ENCODE peak calls at places on chromosomes 13 and 19, in four cellular contexts. I is NCI-H187 treated with DMSO at 0.1 percent for 48 hours, M is nucleus accumbens, Z is T-helper 2 cell. F is an unnamed sample.

GRCh38 chr13:109698779-109699178 is 87.6 kb downstream of the IRS2 start:
- DNase-seq in I (no peak), M (no peak), Z (no peak), F (no peak)

GRCh38 chr19:36266375-36266961 is 51.6 kb downstream of the ZNF146 start:
- DNase-seq in I (no peak), M (no peak), Z (no peak), F (no peak)

GRCh38 chr13:38662362-38662761 is 24.5 kb upstream of the FREM2 start:
- DNase-seq in I (no peak), M (no peak), Z (no peak), F (no peak)

GRCh38 chr19:18156841-18157464 is 4.0 kb downstream of the PIK3R2 start:
- DNase-seq in I (no peak), M (peak), Z (no peak), F (no peak)

GRCh38 chr13:67792151-67792665 is 562.1 kb upstream of the PCDH9 start:
- DNase-seq in I (no peak), M (no peak), Z (no peak), F (no peak)

GRCh38 chr13:20686863-20687579 is 16.5 kb upstream of the IL17D start:
- DNase-seq in I (no peak), M (no peak), Z (no peak), F (no peak)

GRCh38 chr19:7191946-7192691 is 102.1 kb downstream of the INSR start:
- DNase-seq in I (no peak), M (no peak), Z (peak), F (peak)

GRCh38 chr19:46202872-46203860 is 26.4 kb upstream of the IGFL1 start:
- DNase-seq in I (no peak), M (no peak), Z (no peak), F (no peak)

GRCh38 chr13:91722267-91722884 is 324.0 kb downstream of the GPC5 start:
- DNase-seq in I (no peak), M (no peak), Z (no peak), F (no peak)

GRCh38 chr13:21674271-21675009 is 3.6 kb downstream of the FGF9 start:
- DNase-seq in I (no peak), M (no peak), Z (no peak), F (peak)

GRCh38 chr13:91313103-91313502 is 34.4 kb upstream of the MIR17HG start:
- DNase-seq in I (no peak), M (no peak), Z (peak), F (peak)

GRCh38 chr19:53394522-53394973 is 401 bp upstream of the ZNF765 start:
- DNase-seq in I (no peak), M (no peak), Z (no peak), F (no peak)

GRCh38 chr19:51417107-51417806 is at the start of gene SIGLEC10:
- DNase-seq in I (no peak), M (no peak), Z (no peak), F (no peak)

GRCh38 chr19:35904312-35905068 is 2.2 kb downstream of the HCST start:
- DNase-seq in I (no peak), M (no peak), Z (no peak), F (no peak)

GRCh38 chr13:28719656-28720055 is 886 bp upstream of the SLC46A3 start:
- DNase-seq in I (no peak), M (no peak), Z (no peak), F (no peak)

GRCh38 chr19:13955662-13956364 is 3.5 kb downstream of the DCAF15 start:
- DNase-seq in I (no peak), M (no peak), Z (no peak), F (no peak)

GRCh38 chr19:41939861-41940442 is 11.7 kb upstream of the ERFL start:
- DNase-seq in I (no peak), M (no peak), Z (no peak), F (peak)

F was measured in stimulated activated CD4-positive, alpha-beta T cell treated with anti-CD3 and anti-CD28 coated beads, Interleukin-4, amount 100 ng/mL, for 4 hours.